ENCODE peak calls at places on chromosomes 13 and 19, in eight cellular contexts. One of them, this sample, is unnamed. For H3K4me1, the result is how much of the 10 kb centered on the place peaks cover.

GRCh38 chr19:50912727-50913716 is 1.8 kb upstream of the KLK4 start:
- DNase-seq in lung: no peak
- DNase-seq in thoracic aorta: no peak
- DNase-seq in neural progenitor cell: no peak
- DNase-seq in heart right ventricle: no peak
- DNase-seq in gastrocnemius medialis: no peak
- DNase-seq in tibial artery: no peak
- DNase-seq in uterus: no peak
- DNase-seq in this sample: no peak

GRCh38 chr13:94188173-94188869 is 291.2 kb downstream of the DCT start:
- DNase-seq in lung: no peak
- DNase-seq in thoracic aorta: no peak
- DNase-seq in neural progenitor cell: no peak
- DNase-seq in heart right ventricle: no peak
- DNase-seq in gastrocnemius medialis: no peak
- DNase-seq in tibial artery: no peak
- DNase-seq in uterus: no peak
- DNase-seq in this sample: no peak

GRCh38 chr13:88051746-88052482 is 380.7 kb downstream of the SLITRK5 start:
- DNase-seq in lung: no peak
- DNase-seq in thoracic aorta: no peak
- DNase-seq in neural progenitor cell: peak
- DNase-seq in heart right ventricle: no peak
- DNase-seq in gastrocnemius medialis: no peak
- DNase-seq in tibial artery: no peak
- DNase-seq in uterus: no peak
- DNase-seq in this sample: no peak

GRCh38 chr13:97567510-97568243 is 133.7 kb downstream of the RAP2A start:
- DNase-seq in lung: peak
- DNase-seq in thoracic aorta: no peak
- DNase-seq in neural progenitor cell: no peak
- DNase-seq in heart right ventricle: no peak
- DNase-seq in gastrocnemius medialis: no peak
- DNase-seq in tibial artery: no peak
- DNase-seq in uterus: no peak
- DNase-seq in this sample: peak

GRCh38 chr13:106052200-106052767 is 483.2 kb downstream of the EFNB2 start:
- DNase-seq in lung: no peak
- DNase-seq in thoracic aorta: no peak
- DNase-seq in neural progenitor cell: peak
- DNase-seq in heart right ventricle: no peak
- DNase-seq in gastrocnemius medialis: no peak
- DNase-seq in tibial artery: no peak
- DNase-seq in uterus: no peak
- DNase-seq in this sample: no peak

GRCh38 chr13:75368167-75368566 is 113.8 kb downstream of the TBC1D4 start:
- DNase-seq in lung: no peak
- DNase-seq in thoracic aorta: peak
- DNase-seq in neural progenitor cell: no peak
- DNase-seq in heart right ventricle: peak
- DNase-seq in gastrocnemius medialis: no peak
- DNase-seq in tibial artery: peak
- DNase-seq in uterus: no peak
- DNase-seq in this sample: peak

GRCh38 chr19:4977299-4978174 is 8.6 kb downstream of the KDM4B start:
- DNase-seq in lung: no peak
- DNase-seq in thoracic aorta: no peak
- DNase-seq in neural progenitor cell: no peak
- DNase-seq in heart right ventricle: no peak
- DNase-seq in gastrocnemius medialis: peak
- DNase-seq in tibial artery: peak
- DNase-seq in uterus: peak
- DNase-seq in this sample: peak

GRCh38 chr13:88196106-88196505 is 524.9 kb downstream of the SLITRK5 start:
- DNase-seq in lung: no peak
- DNase-seq in thoracic aorta: no peak
- DNase-seq in neural progenitor cell: no peak
- DNase-seq in heart right ventricle: no peak
- DNase-seq in gastrocnemius medialis: no peak
- DNase-seq in tibial artery: no peak
- DNase-seq in uterus: no peak
- DNase-seq in this sample: no peak

GRCh38 chr13:93145199-93145598 is 81.4 kb upstream of the GPC6 start:
- DNase-seq in lung: no peak
- DNase-seq in thoracic aorta: no peak
- DNase-seq in neural progenitor cell: no peak
- DNase-seq in heart right ventricle: no peak
- DNase-seq in gastrocnemius medialis: no peak
- DNase-seq in tibial artery: no peak
- DNase-seq in uterus: no peak
- DNase-seq in this sample: peak

GRCh38 chr13:44146162-44146561 is 227.5 kb upstream of the SERP2 start:
- DNase-seq in lung: peak
- DNase-seq in thoracic aorta: no peak
- DNase-seq in neural progenitor cell: no peak
- DNase-seq in heart right ventricle: no peak
- DNase-seq in gastrocnemius medialis: no peak
- DNase-seq in tibial artery: no peak
- DNase-seq in uterus: no peak
- DNase-seq in this sample: no peak

GRCh38 chr19:9309974-9310446 is 372 bp upstream of the ZNF699 start:
- DNase-seq in lung: peak
- DNase-seq in thoracic aorta: peak
- DNase-seq in neural progenitor cell: peak
- DNase-seq in heart right ventricle: peak
- DNase-seq in gastrocnemius medialis: no peak
- DNase-seq in tibial artery: peak
- DNase-seq in uterus: peak
- DNase-seq in this sample: no peak

GRCh38 chr19:17336872-17337674 is at the start of gene GTPBP3:
- DNase-seq in lung: peak
- DNase-seq in thoracic aorta: peak
- DNase-seq in neural progenitor cell: peak
- DNase-seq in heart right ventricle: peak
- DNase-seq in gastrocnemius medialis: peak
- DNase-seq in tibial artery: peak
- DNase-seq in uterus: peak
- DNase-seq in this sample: peak

GRCh38 chr13:86741762-86742285 is 929.3 kb upstream of the SLITRK5 start:
- DNase-seq in lung: no peak
- DNase-seq in thoracic aorta: no peak
- DNase-seq in neural progenitor cell: no peak
- DNase-seq in heart right ventricle: no peak
- DNase-seq in gastrocnemius medialis: no peak
- DNase-seq in tibial artery: no peak
- DNase-seq in uterus: no peak
- DNase-seq in this sample: no peak

GRCh38 chr19:6674868-6675305 is 4.9 kb upstream of the TNFSF14 start:
- DNase-seq in lung: peak
- DNase-seq in thoracic aorta: no peak
- DNase-seq in neural progenitor cell: peak
- DNase-seq in heart right ventricle: peak
- DNase-seq in gastrocnemius medialis: peak
- DNase-seq in tibial artery: peak
- DNase-seq in uterus: peak
- DNase-seq in this sample: peak

GRCh38 chr19:18771328-18772242 is 19.5 kb downstream of the COMP start:
- DNase-seq in lung: no peak
- DNase-seq in thoracic aorta: no peak
- DNase-seq in neural progenitor cell: peak
- DNase-seq in heart right ventricle: no peak
- DNase-seq in gastrocnemius medialis: no peak
- DNase-seq in tibial artery: no peak
- DNase-seq in uterus: no peak
- DNase-seq in this sample: no peak

GRCh38 chr13:32791545-32792172 is 205.4 kb downstream of the PDS5B start:
- DNase-seq in lung: no peak
- DNase-seq in thoracic aorta: no peak
- DNase-seq in neural progenitor cell: no peak
- DNase-seq in heart right ventricle: no peak
- DNase-seq in gastrocnemius medialis: no peak
- DNase-seq in tibial artery: no peak
- DNase-seq in uterus: no peak
- DNase-seq in this sample: no peak

GRCh38 chr19:45376045-45376724 is 5.8 kb upstream of the ERCC2 start:
- DNase-seq in lung: peak
- DNase-seq in thoracic aorta: no peak
- DNase-seq in neural progenitor cell: peak
- DNase-seq in heart right ventricle: peak
- DNase-seq in gastrocnemius medialis: peak
- DNase-seq in tibial artery: peak
- DNase-seq in uterus: peak
- DNase-seq in this sample: peak

GRCh38 chr13:45231722-45232121 is 30.9 kb upstream of the KCTD4 start:
- DNase-seq in lung: no peak
- DNase-seq in thoracic aorta: no peak
- DNase-seq in neural progenitor cell: no peak
- DNase-seq in heart right ventricle: no peak
- DNase-seq in gastrocnemius medialis: no peak
- DNase-seq in tibial artery: no peak
- DNase-seq in uterus: no peak
- DNase-seq in this sample: no peak

GRCh38 chr19:3792114-3792513 is 5.9 kb upstream of the MATK start:
- DNase-seq in lung: no peak
- DNase-seq in thoracic aorta: no peak
- DNase-seq in neural progenitor cell: no peak
- DNase-seq in heart right ventricle: no peak
- DNase-seq in gastrocnemius medialis: no peak
- DNase-seq in tibial artery: no peak
- DNase-seq in uterus: no peak
- DNase-seq in this sample: no peak

DNA sequence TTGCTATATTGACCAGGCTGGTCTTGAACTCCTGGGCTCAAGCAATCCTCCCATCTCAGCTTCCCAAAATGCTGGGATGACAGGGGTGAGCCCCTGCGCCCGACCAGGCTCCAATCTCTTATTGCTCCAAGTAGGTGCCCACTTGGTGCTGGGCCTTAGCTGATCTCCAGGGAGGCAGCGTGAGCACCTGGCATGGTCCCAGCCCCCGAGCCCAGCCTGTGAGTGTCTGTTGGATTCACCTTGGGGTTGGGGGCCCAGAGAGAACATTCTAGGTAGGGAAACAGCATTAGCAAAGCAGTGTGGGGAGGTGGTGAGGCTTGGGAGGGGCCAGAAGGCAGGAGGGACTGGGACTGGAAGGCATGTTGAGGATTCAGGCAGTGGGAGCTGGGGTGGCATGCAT is 45.5 kb downstream of the DNM2 start:
- DNase-seq in lung: no peak
- DNase-seq in thoracic aorta: no peak
- DNase-seq in neural progenitor cell: no peak
- DNase-seq in heart right ventricle: no peak
- DNase-seq in gastrocnemius medialis: no peak
- DNase-seq in tibial artery: no peak
- DNase-seq in uterus: no peak
- DNase-seq in this sample: no peak
- H3K4me1 ChIP-seq in lung: under half
- H3K4me1 ChIP-seq in thoracic aorta: half or more
- H3K4me1 ChIP-seq in neural progenitor cell: under half
- H3K4me1 ChIP-seq in heart right ventricle: half or more
- H3K4me1 ChIP-seq in gastrocnemius medialis: under half
- H3K4me1 ChIP-seq in tibial artery: under half
- H3K4me1 ChIP-seq in uterus: under half
- H3K4me1 ChIP-seq in this sample: under half

GRCh38 chr13:26019881-26020535 is 31.8 kb downstream of the SHISA2 start:
- DNase-seq in lung: no peak
- DNase-seq in thoracic aorta: no peak
- DNase-seq in neural progenitor cell: no peak
- DNase-seq in heart right ventricle: no peak
- DNase-seq in gastrocnemius medialis: no peak
- DNase-seq in tibial artery: no peak
- DNase-seq in uterus: no peak
- DNase-seq in this sample: no peak
- H3K4me1 ChIP-seq in lung: under half
- H3K4me1 ChIP-seq in thoracic aorta: under half
- H3K4me1 ChIP-seq in neural progenitor cell: under half
- H3K4me1 ChIP-seq in heart right ventricle: half or more
- H3K4me1 ChIP-seq in gastrocnemius medialis: under half
- H3K4me1 ChIP-seq in tibial artery: under half
- H3K4me1 ChIP-seq in uterus: under half
- H3K4me1 ChIP-seq in this sample: under half

GRCh38 chr13:79389031-79389430 is 17.0 kb downstream of the RBM26 start:
- DNase-seq in lung: no peak
- DNase-seq in thoracic aorta: no peak
- DNase-seq in neural progenitor cell: no peak
- DNase-seq in heart right ventricle: no peak
- DNase-seq in gastrocnemius medialis: no peak
- DNase-seq in tibial artery: no peak
- DNase-seq in uterus: no peak
- DNase-seq in this sample: no peak
- H3K4me1 ChIP-seq in lung: under half
- H3K4me1 ChIP-seq in thoracic aorta: under half
- H3K4me1 ChIP-seq in neural progenitor cell: under half
- H3K4me1 ChIP-seq in heart right ventricle: under half
- H3K4me1 ChIP-seq in gastrocnemius medialis: under half
- H3K4me1 ChIP-seq in tibial artery: under half
- H3K4me1 ChIP-seq in uterus: under half
- H3K4me1 ChIP-seq in this sample: under half

GRCh38 chr19:14772467-14772866 is 5.9 kb downstream of the ADGRE2 start:
- DNase-seq in lung: no peak
- DNase-seq in thoracic aorta: no peak
- DNase-seq in neural progenitor cell: no peak
- DNase-seq in heart right ventricle: no peak
- DNase-seq in gastrocnemius medialis: no peak
- DNase-seq in tibial artery: no peak
- DNase-seq in uterus: no peak
- DNase-seq in this sample: no peak

GRCh38 chr19:14770944-14771839 is 7.2 kb downstream of the ADGRE2 start:
- DNase-seq in lung: no peak
- DNase-seq in thoracic aorta: no peak
- DNase-seq in neural progenitor cell: peak
- DNase-seq in heart right ventricle: no peak
- DNase-seq in gastrocnemius medialis: no peak
- DNase-seq in tibial artery: no peak
- DNase-seq in uterus: no peak
- DNase-seq in this sample: no peak

GRCh38 chr19:14774373-14774772 is 4.0 kb downstream of the ADGRE2 start:
- DNase-seq in lung: no peak
- DNase-seq in thoracic aorta: no peak
- DNase-seq in neural progenitor cell: no peak
- DNase-seq in heart right ventricle: no peak
- DNase-seq in gastrocnemius medialis: no peak
- DNase-seq in tibial artery: no peak
- DNase-seq in uterus: no peak
- DNase-seq in this sample: no peak

GRCh38 chr19:14770136-14770535 is 8.2 kb downstream of the ADGRE2 start:
- DNase-seq in lung: no peak
- DNase-seq in thoracic aorta: no peak
- DNase-seq in neural progenitor cell: no peak
- DNase-seq in heart right ventricle: no peak
- DNase-seq in gastrocnemius medialis: no peak
- DNase-seq in tibial artery: no peak
- DNase-seq in uterus: no peak
- DNase-seq in this sample: no peak

DNA sequence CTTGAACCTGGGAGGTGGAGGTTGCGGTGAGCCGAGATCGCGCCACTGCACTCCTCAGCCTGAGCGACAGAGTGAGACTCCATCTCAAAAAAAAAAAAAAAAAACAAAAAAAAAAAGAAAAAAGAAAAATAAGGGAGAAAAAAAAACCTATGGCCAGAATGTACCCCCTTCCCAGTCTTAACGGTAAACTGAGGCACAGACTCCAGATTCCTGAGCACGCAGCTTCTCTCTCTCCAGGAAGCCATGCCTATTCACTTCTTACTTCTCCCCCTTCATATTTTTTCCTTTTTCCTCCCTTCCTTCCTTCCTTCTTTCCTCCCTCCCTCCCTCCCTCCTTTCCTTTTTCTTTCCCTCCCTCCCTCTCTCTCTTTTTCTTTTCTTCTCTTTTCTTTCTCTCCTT is 5.4 kb downstream of the ADGRE2 start:
- DNase-seq in lung: no peak
- DNase-seq in thoracic aorta: no peak
- DNase-seq in neural progenitor cell: no peak
- DNase-seq in heart right ventricle: no peak
- DNase-seq in gastrocnemius medialis: no peak
- DNase-seq in tibial artery: no peak
- DNase-seq in uterus: no peak
- DNase-seq in this sample: no peak
- H3K4me1 ChIP-seq in lung: under half
- H3K4me1 ChIP-seq in thoracic aorta: under half
- H3K4me1 ChIP-seq in neural progenitor cell: under half
- H3K4me1 ChIP-seq in heart right ventricle: under half
- H3K4me1 ChIP-seq in gastrocnemius medialis: under half
- H3K4me1 ChIP-seq in tibial artery: under half
- H3K4me1 ChIP-seq in uterus: under half
- H3K4me1 ChIP-seq in this sample: under half

This sample was measured in mammary epithelial cell.